ENCODE peak calls at places on chromosomes 2 and 18, in seven cellular contexts. I is right lobe of liver; C is CD8-positive, alpha-beta memory T cell; T is tibial nerve; E is GM12865; G is adrenal gland; L is fibroblast of lung. Y is an unnamed sample.

GRCh38 chr2:134574610-134575332 is 144.0 kb downstream of the TMEM163 start:
- DNase-seq in T (no peak), G (no peak), E (no peak), L (no peak), I (no peak), C (no peak), Y (no peak)

GRCh38 chr18:5824370-5824984 is 70.8 kb downstream of the TMEM200C start:
- DNase-seq in E (no peak), L (no peak), C (no peak), T (no peak), G (no peak), I (no peak), Y (no peak)

GRCh38 chr2:204365778-204366177 is 179.5 kb upstream of the PARD3B start:
- DNase-seq in G (no peak), E (no peak), I (no peak), C (no peak), T (no peak), L (peak; percentile 14), Y (no peak)

GRCh38 chr2:119819846-119820245 is 60.1 kb downstream of the PTPN4 start:
- DNase-seq in I (no peak), G (no peak), L (no peak), E (no peak), C (no peak), T (no peak), Y (no peak)

GRCh38 chr18:50009772-50010171 is 185.2 kb downstream of the MYO5B start:
- DNase-seq in I (peak; percentile 55), T (no peak), E (peak; percentile 69), L (peak; percentile 14), C (peak; percentile 49), G (peak; percentile 55), Y (peak; percentile 48)

GRCh38 chr18:76495435-76496199 is 575 bp upstream of the ZNF516 start:
- DNase-seq in I (no peak), E (peak; percentile 73), L (peak; percentile 56), G (peak; percentile 81), C (no peak), T (no peak), Y (no peak)

GRCh38 chr2:135009339-135009738 is 37.9 kb downstream of the MAP3K19 start:
- DNase-seq in I (no peak), G (no peak), T (no peak), E (no peak), C (no peak), L (no peak), Y (peak; percentile 4)

GRCh38 chr2:186308347-186308746 is 177.7 kb upstream of the ZC3H15 start:
- DNase-seq in C (no peak), G (peak; percentile 28), L (peak; percentile 4), T (no peak), I (no peak), E (no peak), Y (peak; percentile 83)

GRCh38 chr2:36570416-36570815 is 27.6 kb downstream of the FEZ2 start:
- DNase-seq in I (no peak), T (no peak), E (no peak), L (peak; percentile 33), G (no peak), C (no peak), Y (peak; percentile 62)

GRCh38 chr2:239040152-239040761 is 192.4 kb downstream of the TWIST2 start:
- DNase-seq in L (no peak), E (no peak), I (no peak), G (no peak), T (no peak), C (no peak), Y (no peak)

GRCh38 chr2:224847431-224847830 is 131.3 kb upstream of the CCDC195 start:
- DNase-seq in I (no peak), G (no peak), C (no peak), L (peak; percentile 69), T (no peak), E (no peak), Y (no peak)

GRCh38 chr2:19356545-19357382 is 1.7 kb downstream of the OSR1 start:
- DNase-seq in I (no peak), L (peak; percentile 36), E (no peak), G (no peak), C (no peak), T (no peak), Y (no peak)

GRCh38 chr2:158575051-158575635 is 118.4 kb downstream of the PKP4 start:
- DNase-seq in L (no peak), T (no peak), G (no peak), E (no peak), I (no peak), C (no peak), Y (no peak)

GRCh38 chr2:104876606-104877005 is 22.7 kb downstream of the POU3F3 start:
- DNase-seq in G (no peak), L (no peak), I (no peak), T (no peak), E (no peak), C (no peak), Y (no peak)

GRCh38 chr2:3272761-3273160 is 104.9 kb downstream of the EIPR1 start:
- DNase-seq in L (no peak), T (no peak), G (no peak), C (no peak), I (no peak), E (no peak), Y (no peak)

DNA sequence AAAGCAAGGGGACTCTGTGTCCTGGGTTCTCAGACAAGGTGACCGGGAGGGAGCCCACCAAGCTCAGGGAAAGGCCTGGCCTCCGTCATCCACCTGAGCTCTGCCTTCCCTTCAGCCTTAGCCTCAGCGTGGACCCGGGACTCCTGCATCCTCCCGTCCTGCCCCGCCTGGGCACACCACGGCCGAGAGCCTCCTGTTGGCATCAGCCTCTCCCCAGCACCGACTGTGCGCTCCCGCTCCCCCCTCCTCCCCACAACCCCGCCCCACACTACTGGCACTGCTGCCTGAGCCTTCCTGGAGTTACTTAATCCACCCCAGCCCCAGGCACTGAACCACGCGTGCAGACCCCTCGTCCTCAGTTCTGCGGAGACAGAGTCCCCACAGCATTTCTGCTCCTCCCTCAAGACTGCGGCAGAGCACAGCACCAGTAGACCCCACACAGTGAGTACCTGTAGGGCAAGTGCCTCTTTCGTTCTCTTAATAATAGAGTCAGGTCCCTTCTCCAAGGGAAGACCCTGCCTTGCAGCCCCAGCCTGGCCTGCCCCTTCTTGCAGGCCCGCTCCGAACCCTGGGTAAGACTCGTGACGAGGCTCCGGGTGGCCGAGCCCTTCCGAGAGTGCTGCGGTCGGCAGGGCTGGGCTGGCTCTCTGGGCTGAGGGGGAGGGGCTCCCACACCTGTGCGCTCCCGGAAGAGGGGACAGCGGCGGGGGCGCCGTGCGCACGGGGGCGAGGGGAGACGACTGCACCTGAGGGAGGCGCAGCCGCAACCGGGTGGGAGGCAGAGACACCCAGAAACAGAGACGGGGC is at the start of gene AMER3:
- DNase-seq in C (no peak), L (no peak), G (no peak), E (no peak), T (no peak), I (no peak), Y (no peak)
- H3K4me3 ChIP-seq in C (no peak within 1 kb of the TSS), L (no peak within 1 kb of the TSS), G (peak within 1 kb of the TSS; percentile 29), E (no peak within 1 kb of the TSS), T (no peak within 1 kb of the TSS), I (no peak within 1 kb of the TSS), Y (peak within 1 kb of the TSS; percentile 36)

GRCh38 chr2:8984152-8984551 is 19.3 kb downstream of the MBOAT2 start:
- DNase-seq in T (no peak), L (peak; percentile 39), G (no peak), C (no peak), I (no peak), E (peak; percentile 35), Y (no peak)

GRCh38 chr2:8984855-8985254 is 18.6 kb downstream of the MBOAT2 start:
- DNase-seq in T (no peak), C (no peak), I (no peak), G (no peak), E (no peak), L (no peak), Y (no peak)

GRCh38 chr2:8986327-8986976 is 17.0 kb downstream of the MBOAT2 start:
- DNase-seq in T (no peak), L (no peak), C (no peak), E (peak; percentile 43), G (no peak), I (no peak), Y (no peak)

GRCh38 chr2:8987413-8987812 is 16.1 kb downstream of the MBOAT2 start:
- DNase-seq in L (peak; percentile 49), G (no peak), T (no peak), I (no peak), E (no peak), C (no peak), Y (no peak)

DNA sequence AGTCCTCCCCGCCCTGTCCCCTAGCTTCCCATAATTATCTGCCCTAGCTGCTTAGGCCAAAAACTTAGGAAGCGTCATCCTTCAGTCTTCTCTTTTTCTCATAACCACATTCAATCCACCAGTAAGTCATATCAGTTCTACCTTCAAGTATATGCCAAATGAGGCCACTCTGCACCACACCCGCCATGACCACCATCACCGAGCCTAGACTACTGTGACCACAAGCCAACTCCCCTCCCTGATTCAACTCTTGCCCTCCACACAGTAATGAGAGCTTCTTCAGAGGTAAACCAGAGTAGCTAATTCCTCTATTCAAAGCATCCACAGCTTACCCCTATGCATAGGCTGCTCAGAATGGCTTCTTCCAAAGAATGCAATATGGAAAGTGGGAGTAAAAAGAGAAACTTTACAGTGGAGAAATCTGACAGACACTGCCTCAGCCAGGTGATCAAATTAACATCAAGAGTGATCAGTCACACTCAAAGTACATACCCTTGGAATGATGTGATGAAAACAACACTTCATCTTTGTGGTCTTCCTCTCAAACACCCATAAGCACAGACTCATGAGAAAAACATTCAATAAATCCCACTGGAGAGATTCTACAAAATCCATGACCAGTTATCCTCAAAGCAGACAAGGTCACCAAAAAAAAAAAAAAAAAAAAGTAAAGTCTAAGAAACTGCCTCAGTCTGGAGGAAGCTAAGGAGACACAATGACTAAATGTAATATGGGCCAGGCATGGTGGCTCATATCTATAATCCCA is 17.7 kb downstream of the MBOAT2 start:
- DNase-seq in T (no peak), I (no peak), E (no peak), C (no peak), G (no peak), L (no peak), Y (peak; percentile 34)
- H3K4me3 ChIP-seq in T (no peak overlapping the region), I (no peak overlapping the region), E (no peak overlapping the region), C (no peak overlapping the region), G (no peak overlapping the region), L (no peak overlapping the region), Y (no peak overlapping the region)

GRCh38 chr2:1990151-1990589 is 245.9 kb upstream of the PXDN start:
- DNase-seq in C (no peak), T (no peak), I (no peak), G (no peak), L (no peak), E (no peak), Y (no peak)
- H3K4me3 ChIP-seq in C (no peak overlapping the region), T (no peak overlapping the region), I (no peak overlapping the region), G (no peak overlapping the region), L (no peak overlapping the region), E (no peak overlapping the region), Y (no peak overlapping the region)

DNA sequence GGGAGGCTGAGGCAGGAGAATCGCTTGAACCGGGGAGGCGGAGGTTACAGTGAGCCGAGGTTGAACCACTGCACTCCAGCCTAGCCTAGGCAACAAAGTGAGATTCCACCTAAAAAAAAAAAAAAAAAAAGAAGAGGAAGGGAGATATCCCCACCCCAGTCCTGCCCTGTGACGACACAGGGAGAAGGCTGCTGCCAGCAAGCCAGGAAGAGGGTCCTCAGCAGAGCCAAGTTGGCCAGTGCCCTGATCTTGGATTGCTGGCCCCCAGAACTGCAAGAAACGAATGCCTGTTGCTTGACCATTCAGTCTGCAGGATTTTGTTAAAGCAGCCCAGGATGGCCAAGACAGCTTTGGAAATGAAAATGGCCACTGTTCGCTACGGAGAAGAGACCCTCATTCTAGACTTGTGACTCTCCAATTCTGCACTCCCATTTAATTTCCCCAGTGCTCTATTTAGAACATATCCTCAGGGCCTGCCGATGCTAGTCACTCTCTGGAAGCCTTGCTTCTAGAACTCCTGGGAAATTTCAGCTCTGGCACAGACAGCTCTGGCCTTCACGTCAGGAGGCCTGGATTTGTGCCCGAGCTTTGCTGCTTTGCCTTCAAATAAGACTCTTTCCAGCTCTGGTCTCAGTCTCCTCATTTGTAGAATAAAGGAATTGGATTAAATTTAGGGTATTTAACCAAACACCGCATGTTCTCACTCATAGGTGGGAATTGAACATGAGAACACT is 15.8 kb upstream of the AMMECR1L start:
- DNase-seq in G (peak; percentile 94), L (peak; percentile 47), C (no peak), E (no peak), I (no peak), T (no peak), Y (no peak)
- H3K4me3 ChIP-seq in G (no peak overlapping the region), L (no peak overlapping the region), C (no peak overlapping the region), E (no peak overlapping the region), I (no peak overlapping the region), T (no peak overlapping the region), Y (no peak overlapping the region)